ENCODE peak calls at places on chromosomes 13 and 19, in nine cellular contexts. C is ascending aorta, P is uterus, G is colonic mucosa, X is stomach, V is A673, I is hepatocyte, N is B cell, S is progenitor cell of endocrine pancreas. Z is an unnamed sample.
A peak's percentile ranks its signal among the peaks of the same experiment; 100 is the strongest.

GRCh38 chr13:94706854-94707399 is 5.4 kb downstream of the SOX21 start:
- DNase-seq in C (no peak), P (no peak), G (no peak), X (no peak), V (no peak), I (no peak), N (no peak), S (no peak), Z (peak; percentile 21)

GRCh38 chr19:7636691-7637373 is at the start of gene STXBP2:
- DNase-seq in C (peak; percentile 73), P (peak; percentile 34), G (peak; percentile 91), X (peak; percentile 93), V (peak; percentile 75), I (peak; percentile 94), N (peak; percentile 92), S (peak; percentile 85), Z (peak; percentile 99)

GRCh38 chr19:48806518-48806817 is 4.4 kb downstream of the BCAT2 start:
- DNase-seq in C (peak; percentile 69), P (peak; percentile 51), G (peak; percentile 70), X (peak; percentile 42), V (no peak), I (no peak), N (no peak), S (no peak), Z (peak; percentile 81)

GRCh38 chr19:4456566-4456842 is 1.1 kb downstream of the UBXN6 start:
- DNase-seq in C (peak; percentile 61), P (no peak), G (peak; percentile 45), X (no peak), V (peak; percentile 76), I (peak; percentile 86), N (no peak), S (no peak), Z (no peak)

GRCh38 chr19:39098365-39099269 is 14.4 kb downstream of the ACP7 start:
- DNase-seq in C (no peak), P (no peak), G (no peak), X (no peak), V (no peak), I (no peak), N (no peak), S (no peak), Z (no peak)

GRCh38 chr13:77565635-77566034 is 30.1 kb downstream of the SCEL start:
- DNase-seq in C (no peak), P (no peak), G (no peak), X (no peak), V (peak; percentile 79), I (peak; percentile 33), N (no peak), S (no peak), Z (peak; percentile 36)

GRCh38 chr13:51000576-51001260 is 91.1 kb downstream of the RNASEH2B start:
- DNase-seq in C (no peak), P (peak; percentile 86), G (no peak), X (no peak), V (peak; percentile 12), I (no peak), N (no peak), S (no peak), Z (no peak)

GRCh38 chr13:44679602-44680001 is 103.5 kb upstream of the TSC22D1 start:
- DNase-seq in C (no peak), P (no peak), G (no peak), X (no peak), V (no peak), I (no peak), N (no peak), S (no peak), Z (no peak)

GRCh38 chr13:33087790-33088189 is 71.6 kb downstream of the KL start:
- DNase-seq in C (no peak), P (no peak), G (no peak), X (no peak), V (no peak), I (no peak), N (no peak), S (no peak), Z (no peak)

GRCh38 chr19:52527954-52528326 is 472 bp downstream of the ZNF808 start:
- DNase-seq in C (no peak), P (peak; percentile 24), G (no peak), X (no peak), V (peak; percentile 5), I (peak; percentile 40), N (no peak), S (no peak), Z (no peak)

GRCh38 chr13:74132768-74133656 is 1.2 kb downstream of the KLF12 start:
- DNase-seq in C (peak; percentile 67), P (peak; percentile 24), G (peak; percentile 44), X (peak; percentile 36), V (peak; percentile 47), I (peak; percentile 45), N (no peak), S (no peak), Z (peak; percentile 26)

GRCh38 chr13:42814868-42815267 is 33.5 kb downstream of the FAM216B start:
- DNase-seq in C (no peak), P (no peak), G (no peak), X (no peak), V (peak; percentile 21), I (no peak), N (no peak), S (no peak), Z (no peak)

GRCh38 chr13:49400755-49401659 is 42.9 kb downstream of the CAB39L start:
- DNase-seq in C (peak; percentile 66), P (peak; percentile 21), G (peak; percentile 44), X (peak; percentile 45), V (no peak), I (peak; percentile 71), N (no peak), S (no peak), Z (peak; percentile 26)

DNA sequence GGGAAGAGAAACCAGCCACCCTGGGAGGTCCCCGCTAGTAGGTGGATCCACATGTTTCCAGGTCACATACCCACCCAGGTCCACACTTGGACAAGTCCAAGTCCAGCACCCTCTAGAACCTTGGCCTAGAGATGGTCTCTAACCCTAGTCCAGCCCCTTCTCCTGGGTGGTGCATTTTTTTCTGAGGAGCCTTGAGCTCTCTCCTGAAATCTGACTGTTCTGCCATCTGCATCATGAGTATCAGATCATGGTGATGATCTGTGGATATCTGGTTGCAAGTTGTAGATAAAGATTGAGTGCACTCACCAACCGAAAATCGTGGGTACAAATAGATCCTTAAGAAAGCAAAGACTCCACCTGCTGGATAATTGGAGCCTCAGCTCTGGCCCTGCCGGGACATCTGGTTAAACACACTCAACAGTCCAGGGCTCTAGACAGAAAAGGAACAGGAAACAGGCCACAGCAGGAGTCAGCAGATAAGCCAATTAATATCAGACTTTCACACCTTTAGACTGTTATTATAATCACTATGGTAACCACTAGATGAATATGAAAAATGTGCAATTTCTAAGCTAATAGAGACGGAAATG is 41.1 kb downstream of the GPR12 start:
- DNase-seq in C (no peak), P (no peak), G (no peak), X (no peak), V (peak; percentile 68), I (no peak), N (no peak), S (no peak), Z (no peak)
- TF ChIP-seq CTCF in C (no peak), P (no peak), G (no peak), X (no peak), V (peak; percentile 49), I (peak; percentile 5), N (no peak), S (no peak), Z (no peak)

GRCh38 chr19:36072081-36072480 is 17.4 kb downstream of the WDR62 start:
- DNase-seq in C (no peak), P (no peak), G (no peak), X (no peak), V (no peak), I (no peak), N (no peak), S (no peak), Z (no peak)
- TF ChIP-seq CTCF in C (no peak), P (no peak), G (no peak), X (no peak), V (no peak), I (no peak), N (no peak), S (no peak), Z (no peak)

GRCh38 chr19:35055715-35056179 is 14.2 kb downstream of the HPN start:
- DNase-seq in C (no peak), P (no peak), G (no peak), X (no peak), V (no peak), I (peak; percentile 47), N (no peak), S (no peak), Z (peak; percentile 41)
- TF ChIP-seq CTCF in C (no peak), P (no peak), G (no peak), X (peak; percentile 9), V (no peak), I (peak; percentile 43), N (peak; percentile 24), S (peak; percentile 62), Z (peak; percentile 15)

GRCh38 chr13:79972066-79972569 is 368.8 kb downstream of the SPRY2 start:
- DNase-seq in C (no peak), P (no peak), G (no peak), X (no peak), V (no peak), I (no peak), N (no peak), S (no peak), Z (no peak)

GRCh38 chr13:79973533-79973963 is 367.4 kb downstream of the SPRY2 start:
- DNase-seq in C (no peak), P (no peak), G (no peak), X (no peak), V (peak; percentile 48), I (no peak), N (no peak), S (no peak), Z (no peak)
- TF ChIP-seq CTCF in C (peak; percentile 11), P (peak; percentile 10), G (peak; percentile 38), X (peak; percentile 35), V (peak; percentile 55), I (peak; percentile 32), N (peak; percentile 48), S (peak; percentile 32), Z (peak; percentile 39)

DNA sequence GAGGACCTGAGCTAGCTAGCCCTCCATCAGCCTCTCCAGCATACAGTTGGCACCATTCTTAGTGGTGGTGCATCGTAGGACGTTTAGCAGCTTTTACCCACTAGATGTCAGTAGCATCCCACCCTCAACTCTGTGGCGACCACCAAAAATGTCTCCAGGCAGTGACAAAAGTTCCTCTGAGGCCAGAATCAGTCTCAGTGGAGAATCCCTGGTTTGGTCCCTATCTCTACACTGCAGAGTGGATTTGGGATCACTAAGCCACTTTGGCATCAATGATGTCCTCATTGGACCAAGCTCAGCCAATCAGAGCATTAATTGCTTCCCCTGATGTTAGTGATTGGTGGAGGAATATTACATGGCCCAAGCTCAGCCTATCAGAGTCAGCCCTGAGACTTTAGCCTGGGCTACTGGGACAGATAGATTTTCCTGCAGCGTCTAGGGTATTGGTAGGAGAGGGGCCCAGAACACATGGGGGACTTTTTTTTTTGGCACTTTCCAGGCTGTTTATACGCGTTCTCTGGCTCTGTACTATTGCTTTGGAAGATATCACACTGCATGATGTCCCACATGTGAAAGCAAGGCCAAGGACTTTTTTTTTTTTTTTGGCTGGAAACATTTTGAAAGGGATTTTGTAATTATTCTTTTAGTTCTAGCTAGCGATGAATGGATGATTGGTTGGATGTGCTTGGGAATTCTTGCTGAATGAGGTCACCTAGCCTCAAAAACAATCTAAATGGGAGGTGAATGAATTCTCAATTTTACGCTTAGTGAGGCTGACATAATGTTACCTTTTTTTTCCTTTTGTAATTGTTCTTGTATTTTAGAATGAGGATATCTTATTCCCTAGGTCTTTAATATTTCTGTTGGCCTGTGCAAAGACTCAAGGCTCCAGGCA is 7.0 kb downstream of the TMEM221 start:
- DNase-seq in C (no peak), P (no peak), G (no peak), X (no peak), V (peak; percentile 51), I (no peak), N (no peak), S (no peak), Z (peak; percentile 58)
- TF ChIP-seq CTCF in C (no peak), P (peak; percentile 31), G (no peak), X (no peak), V (peak; percentile 61), I (peak; percentile 49), N (peak; percentile 18), S (peak; percentile 50), Z (peak; percentile 13)

Z was measured in GM13976.